ENCODE peak calls at places on chromosomes 11 and 22, in eight cellular contexts. I, X, S, C, L, A, M and V are unnamed samples.

GRCh38 chr11:43756575-43756974 is 76.0 kb downstream of the HSD17B12 start:
- DNase-seq in M (no peak), C (no peak), S (no peak), X (no peak), L (no peak), A (peak), I (no peak), V (no peak)

GRCh38 chr11:63491614-63492372 is 826 bp upstream of the PLAAT5 start:
- DNase-seq in I (no peak), L (no peak), M (no peak), X (no peak), C (no peak), A (peak), S (no peak), V (no peak)

GRCh38 chr11:43951231-43951630 is 8.8 kb downstream of the C11orf96 start:
- DNase-seq in A (peak), X (no peak), I (no peak), L (no peak), M (no peak), C (no peak), S (no peak), V (no peak)

GRCh38 chr22:17982572-17983141 is 41.7 kb downstream of the MICAL3 start:
- DNase-seq in M (no peak), C (no peak), S (no peak), I (no peak), X (no peak), A (no peak), L (no peak), V (no peak)

GRCh38 chr11:115929618-115930129 is 425.5 kb upstream of the CADM1 start:
- DNase-seq in I (no peak), S (no peak), X (no peak), A (peak), C (no peak), L (no peak), M (no peak), V (no peak)

GRCh38 chr11:36509265-36509664 is 807 bp downstream of the TRAF6 start:
- DNase-seq in A (peak), M (no peak), L (no peak), I (no peak), C (no peak), X (no peak), S (peak), V (no peak)

GRCh38 chr22:31451709-31452571 is 37.7 kb downstream of the EIF4ENIF1 start:
- DNase-seq in S (no peak), X (peak), M (no peak), C (no peak), I (no peak), A (peak), L (no peak), V (peak)

GRCh38 chr22:49688516-49689254 is 139.0 kb downstream of the BRD1 start:
- DNase-seq in M (peak), C (peak), S (no peak), I (no peak), A (no peak), L (no peak), X (no peak), V (no peak)

GRCh38 chr22:46546466-46547178 is 9.2 kb upstream of the CELSR1 start:
- DNase-seq in X (no peak), L (no peak), I (peak), A (peak), M (no peak), S (no peak), C (no peak), V (no peak)

GRCh38 chr22:48703265-48703941 is 1124.3 kb downstream of the BRD1 start:
- DNase-seq in M (no peak), S (no peak), X (no peak), C (no peak), A (no peak), I (no peak), L (no peak), V (no peak)

GRCh38 chr11:24747275-24748251 is 250.7 kb downstream of the LUZP2 start:
- DNase-seq in I (peak), X (no peak), S (no peak), A (no peak), C (no peak), L (no peak), M (no peak), V (no peak)

GRCh38 chr11:1760351-1761109 is 3.2 kb downstream of the CTSD start:
- DNase-seq in I (peak), X (no peak), M (no peak), A (peak), S (no peak), L (no peak), C (no peak), V (no peak)

GRCh38 chr11:103601230-103601846 is 435.1 kb upstream of the DDI1 start:
- DNase-seq in S (peak), A (peak), C (peak), L (no peak), X (peak), I (peak), M (no peak), V (peak)

GRCh38 chr11:134882141-134882540 is 470.1 kb upstream of the B3GAT1 start:
- DNase-seq in X (no peak), C (no peak), I (no peak), A (no peak), M (no peak), L (no peak), S (no peak), V (no peak)

GRCh38 chr11:21144556-21144955 is 475.2 kb downstream of the NELL1 start:
- DNase-seq in S (no peak), L (no peak), X (no peak), M (no peak), A (no peak), C (no peak), I (no peak), V (no peak)

GRCh38 chr11:102836290-102836875 is 7.0 kb downstream of the MMP3 start:
- DNase-seq in C (no peak), S (no peak), X (peak), L (no peak), A (peak), M (no peak), I (no peak), V (no peak)

GRCh38 chr11:75342231-75342918 is 9.1 kb downstream of the ARRB1 start:
- DNase-seq in C (no peak), I (no peak), X (no peak), A (no peak), M (no peak), L (no peak), S (no peak), V (no peak)

GRCh38 chr11:112579282-112579681 is 318.6 kb upstream of the PLET1 start:
- DNase-seq in C (no peak), X (peak), I (no peak), L (no peak), S (no peak), A (no peak), M (no peak), V (no peak)

GRCh38 chr11:47330002-47330911 is 22.2 kb downstream of the MYBPC3 start:
- DNase-seq in C (no peak), L (no peak), X (peak), A (no peak), I (peak), M (no peak), S (no peak), V (no peak)

GRCh38 chr11:96393753-96394348 is 4.0 kb downstream of the JRKL start:
- DNase-seq in S (no peak), M (no peak), L (no peak), A (peak), X (peak), I (no peak), C (no peak), V (no peak)

GRCh38 chr11:12853652-12854296 is 155.3 kb upstream of the RASSF10 start:
- DNase-seq in L (no peak), C (no peak), A (no peak), I (no peak), S (no peak), M (no peak), X (no peak), V (no peak)

GRCh38 chr22:50157976-50158375 is 12.6 kb upstream of the PANX2 start:
- DNase-seq in A (no peak), X (no peak), M (no peak), L (no peak), S (no peak), C (no peak), I (no peak), V (no peak)

GRCh38 chr22:50548046-50548912 is 2.6 kb downstream of the KLHDC7B start:
- DNase-seq in I (no peak), X (no peak), M (peak), A (no peak), C (no peak), S (no peak), L (no peak), V (no peak)

GRCh38 chr11:78067704-78068103 is 4.0 kb downstream of the THRSP start:
- DNase-seq in M (no peak), S (no peak), C (no peak), L (no peak), I (no peak), A (no peak), X (no peak), V (no peak)

GRCh38 chr11:954392-955144 is 28.9 kb downstream of the AP2A2 start:
- DNase-seq in C (no peak), X (no peak), M (no peak), S (no peak), L (no peak), I (no peak), A (no peak), V (no peak)

GRCh38 chr11:76074178-76075112 is 131.9 kb downstream of the WNT11 start:
- DNase-seq in S (no peak), X (no peak), C (peak), M (no peak), L (no peak), A (peak), I (no peak), V (no peak)

GRCh38 chr11:40380871-40381270 is 1078.6 kb downstream of the LRRC4C start:
- DNase-seq in C (no peak), A (no peak), I (no peak), X (no peak), S (no peak), L (no peak), M (no peak), V (no peak)

GRCh38 chr22:38698407-38699094 is 2.2 kb downstream of the JOSD1 start:
- DNase-seq in M (no peak), S (no peak), L (no peak), A (no peak), X (no peak), C (no peak), I (no peak), V (no peak)

GRCh38 chr11:125390949-125391348 is 105.1 kb downstream of the FEZ1 start:
- DNase-seq in L (no peak), A (peak), C (no peak), S (no peak), I (no peak), M (no peak), X (no peak), V (no peak)

GRCh38 chr11:78967811-78968210 is 393.1 kb upstream of the NARS2 start:
- DNase-seq in A (no peak), M (no peak), I (no peak), L (no peak), S (no peak), X (no peak), C (no peak), V (no peak)

GRCh38 chr11:19162946-19163345 is 38.8 kb downstream of the CSRP3 start:
- DNase-seq in A (no peak), I (no peak), M (no peak), S (no peak), C (no peak), L (no peak), X (no peak), V (no peak)

GRCh38 chr11:108474664-108475485 is 7.5 kb upstream of the C11orf65 start:
- DNase-seq in A (no peak), I (no peak), L (no peak), C (no peak), X (no peak), S (no peak), M (no peak), V (no peak)

GRCh38 chr11:87265132-87265531 is 227.4 kb downstream of the TMEM135 start:
- DNase-seq in S (no peak), I (no peak), X (no peak), A (peak), C (no peak), M (no peak), L (no peak), V (no peak)

GRCh38 chr11:65576867-65577755 is 1.3 kb downstream of the EHBP1L1 start:
- DNase-seq in M (no peak), S (no peak), C (no peak), X (no peak), L (no peak), I (peak), A (peak), V (peak)

GRCh38 chr22:37075046-37075445 is 23.5 kb downstream of the KCTD17 start:
- DNase-seq in I (no peak), C (no peak), A (no peak), L (no peak), S (no peak), X (no peak), M (no peak), V (no peak)

GRCh38 chr11:28110108-28110838 is 2.1 kb downstream of the METTL15 start:
- DNase-seq in C (peak), M (peak), X (no peak), S (peak), I (peak), L (peak), A (peak), V (peak)

GRCh38 chr22:33090836-33091235 is 32.7 kb upstream of the SYN3 start:
- DNase-seq in M (no peak), X (no peak), C (no peak), L (no peak), I (no peak), S (no peak), A (no peak), V (no peak)

GRCh38 chr22:20611418-20611817 is 104.0 kb downstream of the MED15 start:
- DNase-seq in A (no peak), M (no peak), L (no peak), S (no peak), I (no peak), X (no peak), C (no peak), V (no peak)